ENCODE peak calls at places on chromosome 22, in five cellular contexts. One of them, this sample, is unnamed.

GRCh38 chr22:17097062-17097461 is 12.3 kb downstream of the IL17RA start:
- DNase-seq in left ventricle myocardium inferior: no peak
- DNase-seq in WERI-Rb-1: no peak
- DNase-seq in prostate gland: no peak
- DNase-seq in HCT116: no peak
- DNase-seq in this sample: no peak

GRCh38 chr22:47020157-47020556 is 257.7 kb downstream of the TBC1D22A start:
- DNase-seq in prostate gland: no peak
- DNase-seq in HCT116: no peak
- DNase-seq in left ventricle myocardium inferior: no peak
- DNase-seq in WERI-Rb-1: no peak
- DNase-seq in this sample: no peak

GRCh38 chr22:41511521-41511968 is 32.7 kb downstream of the POLR3H start:
- DNase-seq in HCT116: no peak
- DNase-seq in prostate gland: no peak
- DNase-seq in WERI-Rb-1: no peak
- DNase-seq in left ventricle myocardium inferior: no peak
- DNase-seq in this sample: no peak

GRCh38 chr22:37331034-37331428 is 48.7 kb downstream of the CYTH4 start:
- DNase-seq in left ventricle myocardium inferior: no peak
- DNase-seq in prostate gland: no peak
- DNase-seq in HCT116: no peak
- DNase-seq in WERI-Rb-1: no peak
- DNase-seq in this sample: peak; percentile 32

GRCh38 chr22:34866501-34867171 is 199.3 kb upstream of the ISX start:
- DNase-seq in HCT116: no peak
- DNase-seq in left ventricle myocardium inferior: no peak
- DNase-seq in WERI-Rb-1: no peak
- DNase-seq in prostate gland: no peak
- DNase-seq in this sample: no peak

GRCh38 chr22:18067548-18068341 is 10.0 kb upstream of the PEX26 start:
- DNase-seq in HCT116: no peak
- DNase-seq in prostate gland: no peak
- DNase-seq in left ventricle myocardium inferior: no peak
- DNase-seq in WERI-Rb-1: no peak
- DNase-seq in this sample: no peak

GRCh38 chr22:29994027-29994715 is 86.1 kb upstream of the HORMAD2 start:
- DNase-seq in left ventricle myocardium inferior: no peak
- DNase-seq in WERI-Rb-1: no peak
- DNase-seq in prostate gland: no peak
- DNase-seq in HCT116: no peak
- DNase-seq in this sample: no peak

GRCh38 chr22:42773161-42773560 is 52.5 kb upstream of the A4GALT start:
- DNase-seq in prostate gland: no peak
- DNase-seq in WERI-Rb-1: no peak
- DNase-seq in left ventricle myocardium inferior: no peak
- DNase-seq in HCT116: no peak
- DNase-seq in this sample: no peak

GRCh38 chr22:34296456-34296855 is 376.2 kb upstream of the LARGE1 start:
- DNase-seq in HCT116: no peak
- DNase-seq in left ventricle myocardium inferior: no peak
- DNase-seq in WERI-Rb-1: no peak
- DNase-seq in prostate gland: no peak
- DNase-seq in this sample: no peak

GRCh38 chr22:38205261-38206128 is 3.7 kb downstream of the MAFF start:
- DNase-seq in HCT116: no peak
- DNase-seq in left ventricle myocardium inferior: peak; percentile 83
- DNase-seq in WERI-Rb-1: no peak
- DNase-seq in prostate gland: no peak
- DNase-seq in this sample: peak; percentile 46

GRCh38 chr22:48755332-48755949 is 1072.2 kb downstream of the BRD1 start:
- DNase-seq in HCT116: no peak
- DNase-seq in WERI-Rb-1: no peak
- DNase-seq in prostate gland: no peak
- DNase-seq in left ventricle myocardium inferior: no peak
- DNase-seq in this sample: no peak

GRCh38 chr22:26592368-26593015 is 2.6 kb upstream of the TPST2 start:
- DNase-seq in left ventricle myocardium inferior: no peak
- DNase-seq in WERI-Rb-1: no peak
- DNase-seq in HCT116: no peak
- DNase-seq in prostate gland: no peak
- DNase-seq in this sample: no peak

GRCh38 chr22:41940853-41941765 is 5.8 kb downstream of the CENPM start:
- DNase-seq in prostate gland: peak; percentile 82
- DNase-seq in left ventricle myocardium inferior: peak; percentile 85
- DNase-seq in WERI-Rb-1: peak; percentile 84
- DNase-seq in HCT116: no peak
- DNase-seq in this sample: peak; percentile 64

GRCh38 chr22:40679964-40680818 is 907 bp downstream of the MCHR1 start:
- DNase-seq in HCT116: no peak
- DNase-seq in prostate gland: no peak
- DNase-seq in left ventricle myocardium inferior: no peak
- DNase-seq in WERI-Rb-1: peak; percentile 77
- DNase-seq in this sample: no peak

GRCh38 chr22:30265851-30266444 is 703 bp downstream of the OSM start:
- DNase-seq in HCT116: no peak
- DNase-seq in WERI-Rb-1: no peak
- DNase-seq in left ventricle myocardium inferior: peak; percentile 65
- DNase-seq in prostate gland: no peak
- DNase-seq in this sample: no peak

GRCh38 chr22:17581056-17581455 is 17.8 kb downstream of the SLC25A18 start:
- DNase-seq in WERI-Rb-1: no peak
- DNase-seq in prostate gland: no peak
- DNase-seq in HCT116: no peak
- DNase-seq in left ventricle myocardium inferior: no peak
- DNase-seq in this sample: no peak

GRCh38 chr22:48218889-48219420 is 1456.5 kb downstream of the TBC1D22A start:
- DNase-seq in WERI-Rb-1: no peak
- DNase-seq in prostate gland: no peak
- DNase-seq in HCT116: no peak
- DNase-seq in left ventricle myocardium inferior: no peak
- DNase-seq in this sample: no peak

GRCh38 chr22:37215890-37216289 is 3.6 kb upstream of the SSTR3 start:
- DNase-seq in left ventricle myocardium inferior: no peak
- DNase-seq in prostate gland: no peak
- DNase-seq in HCT116: no peak
- DNase-seq in WERI-Rb-1: no peak
- DNase-seq in this sample: no peak

GRCh38 chr22:36252754-36253522 is at the start of gene APOL1:
- DNase-seq in WERI-Rb-1: no peak
- DNase-seq in HCT116: no peak
- DNase-seq in left ventricle myocardium inferior: peak; percentile 37
- DNase-seq in prostate gland: peak; percentile 65
- DNase-seq in this sample: no peak

GRCh38 chr22:26416670-26417270 is 12.3 kb upstream of the ASPHD2 start:
- DNase-seq in HCT116: no peak
- DNase-seq in WERI-Rb-1: no peak
- DNase-seq in prostate gland: peak; percentile 69
- DNase-seq in left ventricle myocardium inferior: no peak
- DNase-seq in this sample: peak; percentile 39

GRCh38 chr22:26174280-26174679 is 5.0 kb downstream of the SEZ6L start:
- DNase-seq in WERI-Rb-1: peak; percentile 57
- DNase-seq in left ventricle myocardium inferior: no peak
- DNase-seq in HCT116: no peak
- DNase-seq in prostate gland: no peak
- DNase-seq in this sample: no peak

GRCh38 chr22:46085831-46086576 is 64.3 kb upstream of the PPARA start:
- DNase-seq in left ventricle myocardium inferior: peak; percentile 81
- DNase-seq in HCT116: peak; percentile 69
- DNase-seq in prostate gland: peak; percentile 81
- DNase-seq in WERI-Rb-1: no peak
- DNase-seq in this sample: no peak

GRCh38 chr22:18033204-18033998 is 9.0 kb upstream of the MICAL3 start:
- DNase-seq in WERI-Rb-1: no peak
- DNase-seq in left ventricle myocardium inferior: no peak
- DNase-seq in prostate gland: no peak
- DNase-seq in HCT116: no peak
- DNase-seq in this sample: no peak

GRCh38 chr22:17307566-17307965 is 61.7 kb upstream of the CECR2 start:
- DNase-seq in WERI-Rb-1: no peak
- DNase-seq in left ventricle myocardium inferior: no peak
- DNase-seq in HCT116: no peak
- DNase-seq in prostate gland: no peak
- DNase-seq in this sample: no peak

GRCh38 chr22:33166206-33166605 is 108.0 kb upstream of the SYN3 start:
- DNase-seq in WERI-Rb-1: no peak
- DNase-seq in prostate gland: no peak
- DNase-seq in HCT116: no peak
- DNase-seq in left ventricle myocardium inferior: no peak
- DNase-seq in this sample: no peak

GRCh38 chr22:17896552-17896951 is 122.3 kb upstream of the BID start:
- DNase-seq in left ventricle myocardium inferior: peak; percentile 44
- DNase-seq in prostate gland: peak; percentile 36
- DNase-seq in WERI-Rb-1: peak; percentile 46
- DNase-seq in HCT116: no peak
- DNase-seq in this sample: no peak

GRCh38 chr22:41966607-41967240 is 2.5 kb upstream of the SEPTIN3 start:
- DNase-seq in left ventricle myocardium inferior: no peak
- DNase-seq in prostate gland: peak; percentile 28
- DNase-seq in HCT116: peak; percentile 48
- DNase-seq in WERI-Rb-1: peak; percentile 95
- DNase-seq in this sample: peak; percentile 61

GRCh38 chr22:25955323-25955722 is 213.3 kb downstream of the MYO18B start:
- DNase-seq in prostate gland: no peak
- DNase-seq in left ventricle myocardium inferior: no peak
- DNase-seq in HCT116: no peak
- DNase-seq in WERI-Rb-1: no peak
- DNase-seq in this sample: no peak

GRCh38 chr22:31814942-31815341 is 61.1 kb downstream of the DEPDC5 start:
- DNase-seq in prostate gland: no peak
- DNase-seq in left ventricle myocardium inferior: no peak
- DNase-seq in HCT116: no peak
- DNase-seq in WERI-Rb-1: no peak
- DNase-seq in this sample: no peak

GRCh38 chr22:25754527-25755202 is 12.7 kb downstream of the MYO18B start:
- DNase-seq in prostate gland: no peak
- DNase-seq in HCT116: no peak
- DNase-seq in WERI-Rb-1: no peak
- DNase-seq in left ventricle myocardium inferior: peak; percentile 84
- DNase-seq in this sample: peak; percentile 33

GRCh38 chr22:27990879-27991278 is 71.8 kb upstream of the PITPNB start:
- DNase-seq in HCT116: peak; percentile 32
- DNase-seq in prostate gland: no peak
- DNase-seq in left ventricle myocardium inferior: peak; percentile 81
- DNase-seq in WERI-Rb-1: peak; percentile 51
- DNase-seq in this sample: no peak
- TF ChIP-seq CTCF in HCT116: peak; percentile 85
- TF ChIP-seq CTCF in prostate gland: peak; percentile 24
- TF ChIP-seq CTCF in left ventricle myocardium inferior: peak; percentile 70
- TF ChIP-seq CTCF in WERI-Rb-1: peak; percentile 83
- TF ChIP-seq CTCF in this sample: peak; percentile 28

DNA sequence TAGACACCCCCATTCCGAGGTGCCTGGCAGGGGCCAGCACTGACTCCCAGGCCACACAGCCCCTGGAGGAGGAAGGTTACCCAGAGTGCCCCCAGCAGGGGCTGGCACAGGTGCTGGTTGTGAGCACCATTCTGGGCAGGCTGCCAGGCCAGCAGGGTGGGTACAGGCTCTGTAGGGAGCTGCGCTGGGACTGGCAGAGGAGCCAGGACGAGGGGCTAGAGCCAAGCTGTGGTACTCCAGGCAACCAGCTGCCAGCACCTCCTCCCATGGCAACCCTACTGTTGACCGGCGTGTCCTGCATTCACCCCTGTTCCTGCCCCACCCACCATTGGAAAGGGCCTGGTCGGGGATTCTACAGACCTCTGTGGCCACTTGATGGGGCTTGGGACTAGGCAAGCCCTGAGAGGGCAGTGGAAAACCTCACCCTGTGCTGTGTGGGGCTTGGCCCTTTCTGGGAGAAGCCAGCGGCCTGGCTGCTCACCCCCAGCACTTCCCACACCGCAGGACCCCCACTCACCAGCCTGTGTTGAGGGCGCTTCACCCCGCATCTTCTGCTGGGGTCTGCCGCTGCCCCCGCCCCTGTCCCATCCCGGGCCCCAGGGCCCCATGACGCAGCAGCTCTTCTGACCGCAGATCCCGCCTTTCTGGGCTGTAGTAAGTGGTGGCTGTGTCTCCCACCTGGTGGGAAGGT is 1.9 kb downstream of the CLDN5 start:
- DNase-seq in WERI-Rb-1: peak; percentile 54
- DNase-seq in HCT116: no peak
- DNase-seq in prostate gland: no peak
- DNase-seq in left ventricle myocardium inferior: peak; percentile 56
- DNase-seq in this sample: no peak
- H3K4me3 ChIP-seq in WERI-Rb-1: no peak overlapping the region
- H3K4me3 ChIP-seq in HCT116: no peak overlapping the region
- H3K4me3 ChIP-seq in prostate gland: no peak overlapping the region
- H3K4me3 ChIP-seq in left ventricle myocardium inferior: peak overlapping the region; percentile 73
- H3K4me3 ChIP-seq in this sample: no peak overlapping the region

DNA sequence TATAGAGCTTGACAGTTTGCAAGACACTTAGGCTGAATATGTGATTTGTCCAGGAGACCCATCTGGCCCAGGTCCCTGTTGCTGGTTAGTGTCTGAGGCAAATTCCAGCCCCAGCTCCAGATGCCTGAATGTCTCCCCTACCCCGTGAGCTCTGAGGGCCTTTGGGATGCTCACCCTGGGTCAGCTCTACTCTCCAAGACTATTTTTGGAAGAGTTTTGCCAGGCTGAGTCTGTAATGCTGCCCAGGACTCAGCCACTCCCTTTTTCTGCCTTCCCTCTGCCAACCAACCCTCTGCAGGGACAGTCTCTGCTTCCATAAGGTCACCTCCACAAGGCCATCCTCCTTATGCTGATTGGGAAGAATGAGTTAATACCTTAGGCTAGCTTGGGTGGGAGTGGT is 66.3 kb downstream of the CABIN1 start:
- DNase-seq in WERI-Rb-1: no peak
- DNase-seq in prostate gland: no peak
- DNase-seq in left ventricle myocardium inferior: no peak
- DNase-seq in HCT116: no peak
- DNase-seq in this sample: no peak
- H3K27ac ChIP-seq in WERI-Rb-1: no peak overlapping the region
- H3K27ac ChIP-seq in prostate gland: no peak overlapping the region
- H3K27ac ChIP-seq in left ventricle myocardium inferior: peak overlapping the region; percentile 83
- H3K27ac ChIP-seq in HCT116: no peak overlapping the region
- H3K27ac ChIP-seq in this sample: no peak overlapping the region

DNA sequence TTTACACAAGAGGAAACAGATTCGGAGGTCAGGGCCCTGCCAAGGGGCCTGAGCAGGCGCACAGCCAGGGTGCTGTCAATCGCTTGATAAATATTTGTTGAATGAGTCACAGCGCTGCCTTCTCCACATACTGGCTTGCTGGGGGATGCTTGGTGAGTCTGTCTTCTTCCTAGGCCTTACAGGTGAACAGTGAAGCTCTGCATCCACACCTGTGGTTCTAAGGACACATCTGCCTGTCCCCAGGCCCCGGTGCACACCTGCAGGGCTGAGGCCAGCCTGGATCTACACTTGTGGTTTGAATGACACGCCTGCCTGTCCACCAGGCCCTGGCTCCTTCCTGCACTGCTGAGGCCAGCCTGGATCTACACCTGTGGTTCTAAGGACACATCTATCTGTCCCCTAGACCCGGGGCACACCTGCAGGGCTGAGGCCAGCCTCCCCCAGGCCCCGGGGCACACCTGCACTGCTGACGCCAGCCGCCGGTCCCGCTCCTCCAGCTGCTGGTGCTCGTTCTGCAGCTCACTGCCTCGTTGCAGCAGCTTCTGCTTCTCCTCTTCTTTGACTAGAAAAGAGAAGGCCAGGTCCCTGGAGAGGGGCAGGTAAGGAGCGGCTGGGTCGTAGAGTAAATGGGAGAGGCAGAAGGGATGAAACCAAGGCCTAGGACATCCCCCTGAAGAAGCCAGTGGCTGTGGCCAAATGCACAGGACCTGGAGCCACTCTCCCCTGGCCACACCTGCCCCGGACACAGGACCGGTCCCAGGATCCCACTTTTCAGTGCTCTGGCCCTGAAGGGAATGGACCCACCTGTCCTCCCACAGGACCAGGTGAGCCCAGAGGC is 124.6 kb downstream of the PHF21B start:
- DNase-seq in prostate gland: no peak
- DNase-seq in left ventricle myocardium inferior: no peak
- DNase-seq in WERI-Rb-1: no peak
- DNase-seq in HCT116: no peak
- DNase-seq in this sample: no peak
- TF ChIP-seq CTCF in prostate gland: no peak
- TF ChIP-seq CTCF in left ventricle myocardium inferior: no peak
- TF ChIP-seq CTCF in WERI-Rb-1: no peak
- TF ChIP-seq CTCF in HCT116: no peak
- TF ChIP-seq CTCF in this sample: no peak